ENCODE peak calls at places on chromosomes 6 and 20, in four cellular contexts. One of them, this sample, is unnamed.

GRCh38 chr6:28003661-28004060 is 46.6 kb downstream of the OR2B6 start:
- DNase-seq in ELF-1: no peak
- DNase-seq in brain microvascular endothelial cell: no peak
- DNase-seq in CD4-positive, CD25-positive, alpha-beta regulatory T cell: no peak
- DNase-seq in this sample: no peak

GRCh38 chr6:42030585-42031506 is 19.5 kb upstream of the TAF8 start:
- DNase-seq in ELF-1: no peak
- DNase-seq in brain microvascular endothelial cell: peak
- DNase-seq in CD4-positive, CD25-positive, alpha-beta regulatory T cell: no peak
- DNase-seq in this sample: peak

GRCh38 chr20:21981179-21981578 is 275.7 kb downstream of the PAX1 start:
- DNase-seq in ELF-1: no peak
- DNase-seq in brain microvascular endothelial cell: peak
- DNase-seq in CD4-positive, CD25-positive, alpha-beta regulatory T cell: no peak
- DNase-seq in this sample: no peak

GRCh38 chr6:27650620-27651370 is 177.9 kb upstream of the ZNF184 start:
- DNase-seq in ELF-1: peak
- DNase-seq in brain microvascular endothelial cell: peak
- DNase-seq in CD4-positive, CD25-positive, alpha-beta regulatory T cell: no peak
- DNase-seq in this sample: peak

GRCh38 chr6:167827588-167828324 is 1.0 kb downstream of the AFDN start:
- DNase-seq in ELF-1: peak
- DNase-seq in brain microvascular endothelial cell: no peak
- DNase-seq in CD4-positive, CD25-positive, alpha-beta regulatory T cell: peak
- DNase-seq in this sample: peak

GRCh38 chr20:34922654-34923381 is 32.8 kb downstream of the GSS start:
- DNase-seq in ELF-1: no peak
- DNase-seq in brain microvascular endothelial cell: peak
- DNase-seq in CD4-positive, CD25-positive, alpha-beta regulatory T cell: no peak
- DNase-seq in this sample: no peak

GRCh38 chr6:139522471-139523220 is 148.2 kb upstream of the CITED2 start:
- DNase-seq in ELF-1: no peak
- DNase-seq in brain microvascular endothelial cell: no peak
- DNase-seq in CD4-positive, CD25-positive, alpha-beta regulatory T cell: no peak
- DNase-seq in this sample: no peak

GRCh38 chr20:36102809-36103596 is 51.5 kb upstream of the EPB41L1 start:
- DNase-seq in ELF-1: no peak
- DNase-seq in brain microvascular endothelial cell: no peak
- DNase-seq in CD4-positive, CD25-positive, alpha-beta regulatory T cell: no peak
- DNase-seq in this sample: no peak

GRCh38 chr6:139165324-139165723 is 30.4 kb downstream of the HECA start:
- DNase-seq in ELF-1: no peak
- DNase-seq in brain microvascular endothelial cell: no peak
- DNase-seq in CD4-positive, CD25-positive, alpha-beta regulatory T cell: no peak
- DNase-seq in this sample: no peak

GRCh38 chr6:167742719-167743303 is 83.9 kb upstream of the AFDN start:
- DNase-seq in ELF-1: peak
- DNase-seq in brain microvascular endothelial cell: peak
- DNase-seq in CD4-positive, CD25-positive, alpha-beta regulatory T cell: no peak
- DNase-seq in this sample: peak

GRCh38 chr20:38523697-38524096 is 51.1 kb downstream of the RALGAPB start:
- DNase-seq in ELF-1: no peak
- DNase-seq in brain microvascular endothelial cell: peak
- DNase-seq in CD4-positive, CD25-positive, alpha-beta regulatory T cell: no peak
- DNase-seq in this sample: no peak

GRCh38 chr6:53735896-53736295 is 58.9 kb upstream of the LRRC1 start:
- DNase-seq in ELF-1: no peak
- DNase-seq in brain microvascular endothelial cell: no peak
- DNase-seq in CD4-positive, CD25-positive, alpha-beta regulatory T cell: no peak
- DNase-seq in this sample: no peak

GRCh38 chr20:48627737-48628128 is 200.1 kb downstream of the PREX1 start:
- DNase-seq in ELF-1: no peak
- DNase-seq in brain microvascular endothelial cell: no peak
- DNase-seq in CD4-positive, CD25-positive, alpha-beta regulatory T cell: no peak
- DNase-seq in this sample: no peak

GRCh38 chr6:125787791-125788190 is 3.0 kb upstream of the NCOA7 start:
- DNase-seq in ELF-1: no peak
- DNase-seq in brain microvascular endothelial cell: no peak
- DNase-seq in CD4-positive, CD25-positive, alpha-beta regulatory T cell: no peak
- DNase-seq in this sample: no peak

GRCh38 chr20:37205130-37205529 is 25.8 kb upstream of the MROH8 start:
- DNase-seq in ELF-1: no peak
- DNase-seq in brain microvascular endothelial cell: no peak
- DNase-seq in CD4-positive, CD25-positive, alpha-beta regulatory T cell: no peak
- DNase-seq in this sample: peak

GRCh38 chr6:154341326-154341725 is 15.3 kb downstream of the IPCEF1 start:
- DNase-seq in ELF-1: no peak
- DNase-seq in brain microvascular endothelial cell: no peak
- DNase-seq in CD4-positive, CD25-positive, alpha-beta regulatory T cell: no peak
- DNase-seq in this sample: no peak

GRCh38 chr6:41191569-41191968 is 9.4 kb downstream of the TREML2 start:
- DNase-seq in ELF-1: peak
- DNase-seq in brain microvascular endothelial cell: no peak
- DNase-seq in CD4-positive, CD25-positive, alpha-beta regulatory T cell: no peak
- DNase-seq in this sample: peak

GRCh38 chr6:156107514-156108150 is 652.0 kb upstream of the NOX3 start:
- DNase-seq in ELF-1: no peak
- DNase-seq in brain microvascular endothelial cell: no peak
- DNase-seq in CD4-positive, CD25-positive, alpha-beta regulatory T cell: peak
- DNase-seq in this sample: peak

GRCh38 chr6:18241208-18241836 is 23.0 kb downstream of the DEK start:
- DNase-seq in ELF-1: no peak
- DNase-seq in brain microvascular endothelial cell: no peak
- DNase-seq in CD4-positive, CD25-positive, alpha-beta regulatory T cell: no peak
- DNase-seq in this sample: no peak

GRCh38 chr6:44538841-44539240 is 151.3 kb downstream of the CDC5L start:
- DNase-seq in ELF-1: no peak
- DNase-seq in brain microvascular endothelial cell: no peak
- DNase-seq in CD4-positive, CD25-positive, alpha-beta regulatory T cell: no peak
- DNase-seq in this sample: no peak

GRCh38 chr6:148790404-148790803 is 43.6 kb downstream of the UST start:
- DNase-seq in ELF-1: no peak
- DNase-seq in brain microvascular endothelial cell: no peak
- DNase-seq in CD4-positive, CD25-positive, alpha-beta regulatory T cell: no peak
- DNase-seq in this sample: no peak

GRCh38 chr6:108608453-108609275 is 47.9 kb downstream of the FOXO3 start:
- DNase-seq in ELF-1: no peak
- DNase-seq in brain microvascular endothelial cell: no peak
- DNase-seq in CD4-positive, CD25-positive, alpha-beta regulatory T cell: no peak
- DNase-seq in this sample: peak

GRCh38 chr6:83192456-83192855 is 609 bp downstream of the PGM3 start:
- DNase-seq in ELF-1: no peak
- DNase-seq in brain microvascular endothelial cell: no peak
- DNase-seq in CD4-positive, CD25-positive, alpha-beta regulatory T cell: peak
- DNase-seq in this sample: no peak

GRCh38 chr6:56652994-56653393 is 10.3 kb upstream of the DST start:
- DNase-seq in ELF-1: no peak
- DNase-seq in brain microvascular endothelial cell: no peak
- DNase-seq in CD4-positive, CD25-positive, alpha-beta regulatory T cell: no peak
- DNase-seq in this sample: no peak